ENCODE peak calls at places on chromosomes 3 and 15, in five cellular contexts. H is A549, G is adrenal gland, D is GM06990, U is PC-3. P is an unnamed sample.

GRCh38 chr3:66948853-66949252 is 49.3 kb upstream of the KBTBD8 start:
- DNase-seq in H (no peak), G (no peak), D (no peak), U (no peak), P (no peak)

GRCh38 chr3:53065841-53066480 is 20.1 kb upstream of the SFMBT1 start:
- DNase-seq in H (no peak), G (no peak), D (no peak), U (no peak), P (no peak)

GRCh38 chr15:62607643-62608042 is 434.9 kb upstream of the TPM1 start:
- DNase-seq in U (no peak), D (no peak), H (no peak), G (no peak), P (peak)

GRCh38 chr3:32321095-32321835 is 70.4 kb upstream of the CMTM7 start:
- DNase-seq in U (no peak), H (no peak), D (no peak), G (no peak), P (no peak)

GRCh38 chr15:70266412-70267089 is 168.8 kb upstream of the TLE3 start:
- DNase-seq in U (no peak), D (no peak), H (no peak), G (peak), P (peak)

GRCh38 chr3:117548600-117548999 is 839.0 kb downstream of the TUSC7 start:
- DNase-seq in U (no peak), D (no peak), H (no peak), G (no peak), P (no peak)

GRCh38 chr15:50945725-50946124 is 37.2 kb downstream of the AP4E1 start:
- DNase-seq in U (peak), D (no peak), G (no peak), H (no peak), P (peak)

GRCh38 chr3:124168271-124168670 is 176.3 kb upstream of the ROPN1 start:
- DNase-seq in U (peak), G (peak), H (no peak), D (no peak), P (peak)

GRCh38 chr3:150449169-150449721 is 41.1 kb downstream of the TSC22D2 start:
- DNase-seq in H (no peak), D (no peak), G (no peak), U (peak), P (peak)

GRCh38 chr15:100918034-100918689 is 995 bp upstream of the LRRK1 start:
- DNase-seq in G (peak), U (peak), H (peak), D (peak), P (peak)

GRCh38 chr3:194294199-194294887 is 56.8 kb downstream of the CPN2 start:
- DNase-seq in G (peak), D (no peak), U (no peak), H (no peak), P (no peak)

GRCh38 chr15:70291295-70291694 is 193.6 kb upstream of the TLE3 start:
- DNase-seq in D (no peak), H (no peak), U (no peak), G (no peak), P (no peak)

GRCh38 chr3:119759962-119760361 is 21.9 kb upstream of the NR1I2 start:
- DNase-seq in U (no peak), G (no peak), D (no peak), H (no peak), P (no peak)

GRCh38 chr3:139557041-139557440 is 17.5 kb upstream of the RBP1 start:
- DNase-seq in D (no peak), U (no peak), H (no peak), G (no peak), P (no peak)

GRCh38 chr3:146375214-146375613 is 94.1 kb downstream of the PLSCR2 start:
- DNase-seq in D (no peak), H (no peak), G (no peak), U (no peak), P (peak)

GRCh38 chr3:46168583-46168982 is 39.5 kb downstream of the CCR1 start:
- DNase-seq in D (no peak), G (no peak), H (no peak), U (no peak), P (no peak)

GRCh38 chr3:132880986-132881385 is 157.2 kb upstream of the TMEM108 start:
- DNase-seq in H (no peak), U (no peak), G (no peak), D (no peak), P (no peak)

GRCh38 chr3:11576453-11576852 is 67.3 kb downstream of the VGLL4 start:
- DNase-seq in H (no peak), U (no peak), D (no peak), G (no peak), P (no peak)

GRCh38 chr15:28964098-28964497 is 78.3 kb downstream of the APBA2 start:
- DNase-seq in D (no peak), G (no peak), U (no peak), H (no peak), P (no peak)

GRCh38 chr3:8606666-8607065 is 37.9 kb downstream of the SSUH2 start:
- DNase-seq in G (no peak), D (no peak), H (no peak), U (no peak), P (peak)

GRCh38 chr15:87369269-87369668 is 887.3 kb downstream of the NTRK3 start:
- DNase-seq in H (peak), U (peak), D (no peak), G (no peak), P (peak)

GRCh38 chr3:87191641-87192040 is 35.5 kb upstream of the CHMP2B start:
- DNase-seq in G (no peak), D (no peak), U (peak), H (no peak), P (no peak)

GRCh38 chr3:4972652-4973643 is 6.3 kb upstream of the BHLHE40 start:
- DNase-seq in D (peak), U (no peak), G (no peak), H (no peak), P (peak)

GRCh38 chr15:30999729-31000128 is 8.3 kb upstream of the MTMR10 start:
- DNase-seq in U (no peak), G (no peak), H (no peak), D (no peak), P (no peak)

GRCh38 chr15:55740981-55741591 is 1.9 kb downstream of the PRTG start:
- DNase-seq in H (no peak), U (no peak), D (no peak), G (no peak), P (no peak)
- H3K4me3 ChIP-seq in H (peak), U (peak), D (no peak), G (peak), P (peak)

GRCh38 chr3:48408823-48409281 is 21.0 kb downstream of the PLXNB1 start:
- DNase-seq in G (peak), U (no peak), D (no peak), H (no peak), P (no peak)
- TF ChIP-seq CTCF in G (no peak), U (peak), D (peak), H (no peak), P (no peak)

DNA sequence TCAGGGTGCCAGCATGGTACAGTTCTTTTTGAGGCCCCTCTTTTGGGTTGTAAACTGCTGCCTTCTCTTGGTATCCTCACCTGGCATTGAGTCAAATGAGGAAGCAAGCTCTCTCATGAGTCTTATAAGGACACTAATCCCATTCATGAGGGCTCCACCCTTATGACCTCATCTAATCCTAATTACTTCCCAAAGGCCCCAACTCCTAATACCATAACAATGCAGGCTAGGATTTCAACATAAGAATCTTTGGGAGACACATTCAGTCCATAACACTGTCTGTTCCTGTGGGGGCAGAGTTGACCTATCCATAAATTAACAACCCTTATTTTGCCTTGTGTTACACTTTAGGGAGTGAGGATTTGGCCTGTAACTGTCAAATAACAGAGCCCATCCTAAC is 278.3 kb downstream of the LRTM1 start:
- DNase-seq in D (no peak), U (no peak), G (no peak), H (no peak), P (no peak)
- H3K4me3 ChIP-seq in D (no peak), U (no peak), G (no peak), H (no peak), P (no peak)

GRCh38 chr3:183502782-183503181 is 52.7 kb downstream of the KLHL6 start:
- DNase-seq in U (peak), H (peak), D (no peak), G (no peak), P (peak)
- TF ChIP-seq CTCF in U (peak), H (peak), D (peak), G (peak), P (no peak)